ENCODE peak calls at places on chromosome 11, in six cellular contexts. One of them, this sample, is unnamed.

GRCh38 chr11:72584293-72584921 is 89.8 kb downstream of the PDE2A start:
- DNase-seq in astrocyte of the spinal cord: no peak
- DNase-seq in type B pancreatic cell: no peak
- DNase-seq in GM23338: peak; percentile 87
- DNase-seq in tibial artery: peak; percentile 84
- DNase-seq in lower lobe of right lung: peak; percentile 86
- DNase-seq in this sample: no peak

GRCh38 chr11:73141031-73141308 is 1.1 kb downstream of the FCHSD2 start:
- DNase-seq in GM23338: no peak
- DNase-seq in astrocyte of the spinal cord: no peak
- DNase-seq in lower lobe of right lung: peak; percentile 53
- DNase-seq in tibial artery: no peak
- DNase-seq in type B pancreatic cell: no peak
- DNase-seq in this sample: no peak

GRCh38 chr11:20966489-20966888 is 297.1 kb downstream of the NELL1 start:
- DNase-seq in astrocyte of the spinal cord: no peak
- DNase-seq in GM23338: peak; percentile 82
- DNase-seq in type B pancreatic cell: no peak
- DNase-seq in tibial artery: no peak
- DNase-seq in lower lobe of right lung: no peak
- DNase-seq in this sample: no peak

GRCh38 chr11:133197425-133197824 is 334.9 kb downstream of the OPCML start:
- DNase-seq in lower lobe of right lung: no peak
- DNase-seq in GM23338: no peak
- DNase-seq in astrocyte of the spinal cord: no peak
- DNase-seq in type B pancreatic cell: no peak
- DNase-seq in tibial artery: no peak
- DNase-seq in this sample: no peak

GRCh38 chr11:12494699-12495098 is 117.3 kb downstream of the PARVA start:
- DNase-seq in astrocyte of the spinal cord: peak; percentile 28
- DNase-seq in GM23338: no peak
- DNase-seq in lower lobe of right lung: no peak
- DNase-seq in type B pancreatic cell: no peak
- DNase-seq in tibial artery: no peak
- DNase-seq in this sample: no peak

GRCh38 chr11:75654314-75654713 is 14.5 kb downstream of the MAP6 start:
- DNase-seq in GM23338: no peak
- DNase-seq in astrocyte of the spinal cord: peak; percentile 60
- DNase-seq in tibial artery: no peak
- DNase-seq in lower lobe of right lung: no peak
- DNase-seq in type B pancreatic cell: no peak
- DNase-seq in this sample: no peak

GRCh38 chr11:130024356-130024755 is 21.7 kb upstream of the PRDM10 start:
- DNase-seq in tibial artery: no peak
- DNase-seq in GM23338: no peak
- DNase-seq in astrocyte of the spinal cord: no peak
- DNase-seq in type B pancreatic cell: no peak
- DNase-seq in lower lobe of right lung: no peak
- DNase-seq in this sample: no peak

GRCh38 chr11:11843233-11843632 is 1.5 kb downstream of the USP47 start:
- DNase-seq in GM23338: no peak
- DNase-seq in tibial artery: no peak
- DNase-seq in astrocyte of the spinal cord: peak; percentile 73
- DNase-seq in type B pancreatic cell: no peak
- DNase-seq in lower lobe of right lung: no peak
- DNase-seq in this sample: no peak

GRCh38 chr11:32422545-32422944 is 12.8 kb downstream of the WT1 start:
- DNase-seq in tibial artery: no peak
- DNase-seq in GM23338: no peak
- DNase-seq in type B pancreatic cell: no peak
- DNase-seq in lower lobe of right lung: no peak
- DNase-seq in astrocyte of the spinal cord: no peak
- DNase-seq in this sample: no peak

DNA sequence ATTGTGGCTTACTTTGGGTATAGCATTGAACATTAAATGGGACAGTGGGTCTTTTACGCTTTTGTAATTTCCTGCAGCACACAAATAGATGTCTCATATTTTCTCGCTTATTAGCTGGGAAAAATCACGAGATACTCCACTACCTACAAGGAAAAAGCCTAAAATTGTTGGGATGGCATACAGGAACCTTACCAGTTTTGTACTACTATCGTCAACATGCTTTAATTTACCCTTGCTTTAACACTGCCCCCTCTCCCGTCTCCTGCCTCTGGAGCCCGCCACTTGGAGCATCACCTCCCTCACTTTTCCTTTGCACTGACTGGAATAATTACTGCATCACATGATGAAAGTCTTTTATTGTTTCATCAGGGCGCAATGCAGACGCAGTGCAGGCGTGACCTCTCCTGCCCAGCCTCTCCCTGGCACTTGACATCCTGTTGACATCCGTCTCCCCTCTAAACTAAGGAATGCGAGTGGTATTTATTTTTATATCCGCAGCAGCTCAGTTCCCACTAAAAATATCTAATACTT is 1.0 kb upstream of the FNBP4 start:
- DNase-seq in tibial artery: peak; percentile 84
- DNase-seq in astrocyte of the spinal cord: peak; percentile 68
- DNase-seq in type B pancreatic cell: no peak
- DNase-seq in lower lobe of right lung: peak; percentile 82
- DNase-seq in GM23338: peak; percentile 65
- DNase-seq in this sample: peak; percentile 39
- TF ChIP-seq CTCF in tibial artery: no peak
- TF ChIP-seq CTCF in astrocyte of the spinal cord: peak; percentile 10
- TF ChIP-seq CTCF in type B pancreatic cell: peak; percentile 15
- TF ChIP-seq CTCF in lower lobe of right lung: no peak
- TF ChIP-seq CTCF in GM23338: no peak
- TF ChIP-seq CTCF in this sample: no peak

GRCh38 chr11:27118371-27118770 is 77.8 kb downstream of the BBOX1 start:
- DNase-seq in lower lobe of right lung: no peak
- DNase-seq in tibial artery: no peak
- DNase-seq in type B pancreatic cell: no peak
- DNase-seq in astrocyte of the spinal cord: no peak
- DNase-seq in GM23338: no peak
- DNase-seq in this sample: no peak
- TF ChIP-seq CTCF in lower lobe of right lung: no peak
- TF ChIP-seq CTCF in tibial artery: no peak
- TF ChIP-seq CTCF in type B pancreatic cell: no peak
- TF ChIP-seq CTCF in astrocyte of the spinal cord: no peak
- TF ChIP-seq CTCF in GM23338: no peak
- TF ChIP-seq CTCF in this sample: no peak

DNA sequence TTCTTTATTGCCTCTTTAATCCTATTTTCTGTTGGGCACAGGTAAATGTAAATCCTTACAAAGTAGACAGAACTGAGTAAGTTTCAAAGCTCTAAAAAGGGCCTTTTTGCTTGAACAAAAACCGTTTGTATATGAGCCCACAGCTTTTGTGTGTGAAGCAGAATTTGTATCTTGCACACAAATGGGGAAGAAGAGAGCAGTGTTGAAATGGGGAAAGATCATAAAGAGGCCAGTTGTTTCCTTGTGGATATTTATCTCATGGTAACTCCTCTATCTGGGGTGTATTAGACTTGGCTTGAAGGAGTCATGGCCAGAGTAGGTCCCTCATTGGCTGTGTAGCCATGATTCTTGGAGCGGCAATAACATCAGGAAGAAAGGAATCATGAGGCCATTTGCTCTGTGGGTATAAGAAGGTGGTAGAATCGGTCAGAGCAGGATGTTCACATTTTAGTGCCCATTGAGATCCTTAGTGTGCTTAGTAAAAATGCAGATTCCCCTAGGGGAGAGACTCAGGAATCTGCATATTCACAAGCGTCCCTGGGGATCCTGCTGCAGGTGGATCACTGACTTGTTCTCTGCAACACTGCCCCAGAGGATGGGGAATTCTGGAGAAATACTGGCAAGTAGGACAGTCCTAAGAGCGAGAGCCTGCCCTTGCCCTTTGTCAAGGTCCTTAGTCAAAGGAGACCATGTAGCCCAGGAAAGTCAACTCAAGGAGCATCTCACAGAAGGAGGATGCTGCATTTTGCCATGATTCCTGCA is 126.5 kb downstream of the LDLRAD3 start:
- DNase-seq in astrocyte of the spinal cord: no peak
- DNase-seq in tibial artery: no peak
- DNase-seq in GM23338: peak; percentile 66
- DNase-seq in lower lobe of right lung: no peak
- DNase-seq in type B pancreatic cell: no peak
- DNase-seq in this sample: no peak
- TF ChIP-seq CTCF in astrocyte of the spinal cord: no peak
- TF ChIP-seq CTCF in tibial artery: no peak
- TF ChIP-seq CTCF in GM23338: no peak
- TF ChIP-seq CTCF in lower lobe of right lung: no peak
- TF ChIP-seq CTCF in type B pancreatic cell: peak; percentile 17
- TF ChIP-seq CTCF in this sample: no peak

GRCh38 chr11:118295834-118296454 is 8.6 kb upstream of the CD3E start:
- DNase-seq in type B pancreatic cell: no peak
- DNase-seq in GM23338: peak; percentile 72
- DNase-seq in astrocyte of the spinal cord: peak; percentile 6
- DNase-seq in lower lobe of right lung: no peak
- DNase-seq in tibial artery: no peak
- DNase-seq in this sample: no peak
- TF ChIP-seq CTCF in type B pancreatic cell: peak; percentile 51
- TF ChIP-seq CTCF in GM23338: peak; percentile 77
- TF ChIP-seq CTCF in astrocyte of the spinal cord: peak; percentile 57
- TF ChIP-seq CTCF in lower lobe of right lung: peak; percentile 55
- TF ChIP-seq CTCF in tibial artery: no peak
- TF ChIP-seq CTCF in this sample: peak; percentile 63

GRCh38 chr11:68016161-68016903 is 6.2 kb downstream of the ALDH3B1 start:
- DNase-seq in lower lobe of right lung: no peak
- DNase-seq in tibial artery: no peak
- DNase-seq in type B pancreatic cell: no peak
- DNase-seq in GM23338: no peak
- DNase-seq in astrocyte of the spinal cord: no peak
- DNase-seq in this sample: no peak
- TF ChIP-seq CTCF in lower lobe of right lung: no peak
- TF ChIP-seq CTCF in tibial artery: no peak
- TF ChIP-seq CTCF in type B pancreatic cell: no peak
- TF ChIP-seq CTCF in GM23338: no peak
- TF ChIP-seq CTCF in astrocyte of the spinal cord: no peak
- TF ChIP-seq CTCF in this sample: no peak

This sample was measured in neural crest cell.